ENCODE peak calls at places on chromosomes 12 and 14, in four cellular contexts. L, X, T and Y are unnamed samples.
A peak's percentile ranks its signal among the peaks of the same experiment; 100 is the strongest.

GRCh38 chr12:75564398-75564797 is 53.0 kb upstream of the KRR1 start:
- DNase-seq in L (no peak), X (no peak), T (no peak), Y (no peak)

GRCh38 chr12:132505852-132506219 is 15.9 kb downstream of the FBRSL1 start:
- DNase-seq in L (no peak), T (no peak), X (no peak), Y (no peak)

GRCh38 chr12:117874842-117875434 is 93.9 kb downstream of the KSR2 start:
- DNase-seq in T (peak; percentile 83), X (peak; percentile 18), L (peak; percentile 41), Y (peak; percentile 86)

GRCh38 chr14:21095430-21096205 is 2.8 kb downstream of the ZNF219 start:
- DNase-seq in L (no peak), X (no peak), T (peak; percentile 78), Y (peak; percentile 35)

GRCh38 chr14:23061995-23062394 is 4.7 kb upstream of the CDH24 start:
- DNase-seq in L (no peak), X (no peak), T (no peak), Y (no peak)

GRCh38 chr12:104578453-104578852 is 121.7 kb downstream of the CHST11 start:
- DNase-seq in T (peak; percentile 11), X (no peak), L (no peak), Y (no peak)

GRCh38 chr12:98058838-98059237 is 456.6 kb upstream of the TMPO start:
- DNase-seq in X (no peak), L (no peak), T (peak; percentile 52), Y (no peak)

GRCh38 chr14:61469771-61470170 is 148.4 kb downstream of the PRKCH start:
- DNase-seq in T (no peak), L (no peak), X (no peak), Y (no peak)

GRCh38 chr14:22886500-22887259 is 3.7 kb downstream of the REM2 start:
- DNase-seq in L (peak; percentile 63), T (peak; percentile 89), X (peak; percentile 75), Y (peak; percentile 95)

GRCh38 chr12:63949902-63950301 is 105.4 kb downstream of the SRGAP1 start:
- DNase-seq in T (no peak), X (no peak), L (no peak), Y (no peak)